ENCODE peak calls at places on chromosomes 13 and 19, in five cellular contexts. One of them, this sample, is unnamed.

GRCh38 chr19:17090501-17091074 is 15.0 kb downstream of the MYO9B start:
- DNase-seq in Daoy: peak
- DNase-seq in fibroblast of the aortic adventitia: no peak
- DNase-seq in DMS 273 treated with DMSO at 0.1 percent for 48 hours: no peak
- DNase-seq in A549: no peak
- DNase-seq in this sample: no peak

GRCh38 chr19:10915511-10916091 is 12.8 kb downstream of the YIPF2 start:
- DNase-seq in Daoy: peak
- DNase-seq in fibroblast of the aortic adventitia: peak
- DNase-seq in DMS 273 treated with DMSO at 0.1 percent for 48 hours: peak
- DNase-seq in A549: no peak
- DNase-seq in this sample: no peak

GRCh38 chr19:15498910-15499309 is 9.4 kb upstream of the CYP4F22 start:
- DNase-seq in Daoy: peak
- DNase-seq in fibroblast of the aortic adventitia: no peak
- DNase-seq in DMS 273 treated with DMSO at 0.1 percent for 48 hours: no peak
- DNase-seq in A549: no peak
- DNase-seq in this sample: no peak

GRCh38 chr19:12195501-12195860 is 32.6 kb downstream of the ZNF136 start:
- DNase-seq in Daoy: no peak
- DNase-seq in fibroblast of the aortic adventitia: no peak
- DNase-seq in DMS 273 treated with DMSO at 0.1 percent for 48 hours: no peak
- DNase-seq in A549: no peak
- DNase-seq in this sample: no peak

GRCh38 chr13:99983401-99984133 is 2.0 kb downstream of the ZIC2 start:
- DNase-seq in Daoy: peak
- DNase-seq in fibroblast of the aortic adventitia: no peak
- DNase-seq in DMS 273 treated with DMSO at 0.1 percent for 48 hours: no peak
- DNase-seq in A549: no peak
- DNase-seq in this sample: no peak

GRCh38 chr19:3003046-3003445 is 25.7 kb downstream of the TLE6 start:
- DNase-seq in Daoy: no peak
- DNase-seq in fibroblast of the aortic adventitia: no peak
- DNase-seq in DMS 273 treated with DMSO at 0.1 percent for 48 hours: no peak
- DNase-seq in A549: no peak
- DNase-seq in this sample: no peak

GRCh38 chr19:29630661-29631060 is 24.6 kb downstream of the POP4 start:
- DNase-seq in Daoy: peak
- DNase-seq in fibroblast of the aortic adventitia: no peak
- DNase-seq in DMS 273 treated with DMSO at 0.1 percent for 48 hours: no peak
- DNase-seq in A549: no peak
- DNase-seq in this sample: no peak

GRCh38 chr19:7550987-7551761 is 15.7 kb downstream of the PNPLA6 start:
- DNase-seq in Daoy: peak
- DNase-seq in fibroblast of the aortic adventitia: no peak
- DNase-seq in DMS 273 treated with DMSO at 0.1 percent for 48 hours: no peak
- DNase-seq in A549: peak
- DNase-seq in this sample: no peak

GRCh38 chr19:50333737-50334617 is 4.8 kb upstream of the KCNC3 start:
- DNase-seq in Daoy: peak
- DNase-seq in fibroblast of the aortic adventitia: no peak
- DNase-seq in DMS 273 treated with DMSO at 0.1 percent for 48 hours: peak
- DNase-seq in A549: peak
- DNase-seq in this sample: peak

GRCh38 chr19:5903054-5903501 is 512 bp downstream of the NDUFA11 start:
- DNase-seq in Daoy: peak
- DNase-seq in fibroblast of the aortic adventitia: peak
- DNase-seq in DMS 273 treated with DMSO at 0.1 percent for 48 hours: no peak
- DNase-seq in A549: no peak
- DNase-seq in this sample: no peak

GRCh38 chr19:7699422-7700127 is 2.4 kb downstream of the FCER2 start:
- DNase-seq in Daoy: peak
- DNase-seq in fibroblast of the aortic adventitia: peak
- DNase-seq in DMS 273 treated with DMSO at 0.1 percent for 48 hours: no peak
- DNase-seq in A549: no peak
- DNase-seq in this sample: no peak

GRCh38 chr13:112799394-112799793 is 109.6 kb downstream of the ATP11A start:
- DNase-seq in Daoy: no peak
- DNase-seq in fibroblast of the aortic adventitia: no peak
- DNase-seq in DMS 273 treated with DMSO at 0.1 percent for 48 hours: no peak
- DNase-seq in A549: no peak
- DNase-seq in this sample: no peak

GRCh38 chr13:33509642-33510229 is 224.2 kb upstream of the STARD13 start:
- DNase-seq in Daoy: no peak
- DNase-seq in fibroblast of the aortic adventitia: peak
- DNase-seq in DMS 273 treated with DMSO at 0.1 percent for 48 hours: no peak
- DNase-seq in A549: peak
- DNase-seq in this sample: no peak

GRCh38 chr13:59531571-59532091 is 632.1 kb downstream of the DIAPH3 start:
- DNase-seq in Daoy: peak
- DNase-seq in fibroblast of the aortic adventitia: peak
- DNase-seq in DMS 273 treated with DMSO at 0.1 percent for 48 hours: peak
- DNase-seq in A549: peak
- DNase-seq in this sample: no peak

GRCh38 chr19:32022044-32022945 is 323.1 kb upstream of the ZNF507 start:
- DNase-seq in Daoy: peak
- DNase-seq in fibroblast of the aortic adventitia: no peak
- DNase-seq in DMS 273 treated with DMSO at 0.1 percent for 48 hours: no peak
- DNase-seq in A549: no peak
- DNase-seq in this sample: no peak

GRCh38 chr19:46731007-46731501 is 14.1 kb upstream of the PRKD2 start:
- DNase-seq in Daoy: peak
- DNase-seq in fibroblast of the aortic adventitia: peak
- DNase-seq in DMS 273 treated with DMSO at 0.1 percent for 48 hours: no peak
- DNase-seq in A549: peak
- DNase-seq in this sample: no peak

GRCh38 chr13:77415253-77416127 is 88.6 kb upstream of the MYCBP2 start:
- DNase-seq in Daoy: no peak
- DNase-seq in fibroblast of the aortic adventitia: no peak
- DNase-seq in DMS 273 treated with DMSO at 0.1 percent for 48 hours: no peak
- DNase-seq in A549: no peak
- DNase-seq in this sample: no peak

GRCh38 chr19:4815426-4816387 is 15.8 kb downstream of the TICAM1 start:
- DNase-seq in Daoy: peak
- DNase-seq in fibroblast of the aortic adventitia: peak
- DNase-seq in DMS 273 treated with DMSO at 0.1 percent for 48 hours: peak
- DNase-seq in A549: peak
- DNase-seq in this sample: peak

GRCh38 chr13:30872685-30873443 is 33.2 kb upstream of the MEDAG start:
- DNase-seq in Daoy: peak
- DNase-seq in fibroblast of the aortic adventitia: peak
- DNase-seq in DMS 273 treated with DMSO at 0.1 percent for 48 hours: no peak
- DNase-seq in A549: no peak
- DNase-seq in this sample: no peak

GRCh38 chr19:12841094-12841493 is 2.8 kb downstream of the MAST1 start:
- DNase-seq in Daoy: peak
- DNase-seq in fibroblast of the aortic adventitia: peak
- DNase-seq in DMS 273 treated with DMSO at 0.1 percent for 48 hours: no peak
- DNase-seq in A549: no peak
- DNase-seq in this sample: no peak

GRCh38 chr19:45477713-45478453 is 10.1 kb downstream of the FOSB start:
- DNase-seq in Daoy: peak
- DNase-seq in fibroblast of the aortic adventitia: no peak
- DNase-seq in DMS 273 treated with DMSO at 0.1 percent for 48 hours: no peak
- DNase-seq in A549: no peak
- DNase-seq in this sample: no peak

GRCh38 chr19:39780894-39781293 is 2.2 kb downstream of the LEUTX start:
- DNase-seq in Daoy: no peak
- DNase-seq in fibroblast of the aortic adventitia: no peak
- DNase-seq in DMS 273 treated with DMSO at 0.1 percent for 48 hours: no peak
- DNase-seq in A549: no peak
- DNase-seq in this sample: no peak

GRCh38 chr13:34143637-34144036 is 325.7 kb downstream of the RFC3 start:
- DNase-seq in Daoy: no peak
- DNase-seq in fibroblast of the aortic adventitia: no peak
- DNase-seq in DMS 273 treated with DMSO at 0.1 percent for 48 hours: no peak
- DNase-seq in A549: no peak
- DNase-seq in this sample: no peak

GRCh38 chr19:1132625-1133383 is 29.0 kb downstream of the GPX4 start:
- DNase-seq in Daoy: no peak
- DNase-seq in fibroblast of the aortic adventitia: no peak
- DNase-seq in DMS 273 treated with DMSO at 0.1 percent for 48 hours: no peak
- DNase-seq in A549: no peak
- DNase-seq in this sample: no peak

GRCh38 chr13:112106467-112107141 is 39.7 kb downstream of the SOX1 start:
- DNase-seq in Daoy: no peak
- DNase-seq in fibroblast of the aortic adventitia: no peak
- DNase-seq in DMS 273 treated with DMSO at 0.1 percent for 48 hours: no peak
- DNase-seq in A549: no peak
- DNase-seq in this sample: no peak

GRCh38 chr13:63092461-63092860 is 1676.8 kb upstream of the PCDH20 start:
- DNase-seq in Daoy: no peak
- DNase-seq in fibroblast of the aortic adventitia: no peak
- DNase-seq in DMS 273 treated with DMSO at 0.1 percent for 48 hours: no peak
- DNase-seq in A549: no peak
- DNase-seq in this sample: no peak

GRCh38 chr19:39342647-39343305 is 555 bp downstream of the SAMD4B start:
- DNase-seq in Daoy: no peak
- DNase-seq in fibroblast of the aortic adventitia: no peak
- DNase-seq in DMS 273 treated with DMSO at 0.1 percent for 48 hours: no peak
- DNase-seq in A549: no peak
- DNase-seq in this sample: no peak

GRCh38 chr19:11540642-11541041 is 2.0 kb downstream of the CNN1 start:
- DNase-seq in Daoy: peak
- DNase-seq in fibroblast of the aortic adventitia: no peak
- DNase-seq in DMS 273 treated with DMSO at 0.1 percent for 48 hours: no peak
- DNase-seq in A549: no peak
- DNase-seq in this sample: no peak

GRCh38 chr13:87884874-87885273 is 213.7 kb downstream of the SLITRK5 start:
- DNase-seq in Daoy: peak
- DNase-seq in fibroblast of the aortic adventitia: no peak
- DNase-seq in DMS 273 treated with DMSO at 0.1 percent for 48 hours: no peak
- DNase-seq in A549: no peak
- DNase-seq in this sample: no peak

This sample was measured in T follicular helper cell.